ENCODE peak calls at places on chromosomes 16 and 17, in six cellular contexts. One of them, this sample, is unnamed.

GRCh38 chr16:50932348-50932916 is 190.5 kb downstream of the CYLD start:
- DNase-seq in fibroblast of lung: no peak
- DNase-seq in HFFc6: no peak
- DNase-seq in body of pancreas: no peak
- DNase-seq in Calu3: no peak
- DNase-seq in tibial artery: no peak
- DNase-seq in this sample: no peak

GRCh38 chr17:2545393-2545792 is 33.7 kb upstream of the METTL16 start:
- DNase-seq in fibroblast of lung: no peak
- DNase-seq in HFFc6: no peak
- DNase-seq in body of pancreas: peak
- DNase-seq in Calu3: no peak
- DNase-seq in tibial artery: no peak
- DNase-seq in this sample: no peak

GRCh38 chr17:73814070-73814469 is 169.8 kb upstream of the SDK2 start:
- DNase-seq in fibroblast of lung: no peak
- DNase-seq in HFFc6: no peak
- DNase-seq in body of pancreas: no peak
- DNase-seq in Calu3: no peak
- DNase-seq in tibial artery: no peak
- DNase-seq in this sample: no peak

GRCh38 chr16:15882563-15882962 is 5.8 kb downstream of the CEP20 start:
- DNase-seq in fibroblast of lung: no peak
- DNase-seq in HFFc6: no peak
- DNase-seq in body of pancreas: no peak
- DNase-seq in Calu3: no peak
- DNase-seq in tibial artery: no peak
- DNase-seq in this sample: no peak

GRCh38 chr16:56603589-56603988 is 4.8 kb upstream of the MT2A start:
- DNase-seq in fibroblast of lung: peak
- DNase-seq in HFFc6: peak
- DNase-seq in body of pancreas: peak
- DNase-seq in Calu3: peak
- DNase-seq in tibial artery: no peak
- DNase-seq in this sample: no peak

GRCh38 chr16:21001262-21001661 is 100.7 kb downstream of the LYRM1 start:
- DNase-seq in fibroblast of lung: peak
- DNase-seq in HFFc6: peak
- DNase-seq in body of pancreas: peak
- DNase-seq in Calu3: peak
- DNase-seq in tibial artery: no peak
- DNase-seq in this sample: peak

GRCh38 chr17:49217651-49218413 is 7.3 kb downstream of the ABI3 start:
- DNase-seq in fibroblast of lung: no peak
- DNase-seq in HFFc6: no peak
- DNase-seq in body of pancreas: no peak
- DNase-seq in Calu3: no peak
- DNase-seq in tibial artery: peak
- DNase-seq in this sample: peak

GRCh38 chr17:35788504-35788998 is 6.9 kb downstream of the MMP28 start:
- DNase-seq in fibroblast of lung: peak
- DNase-seq in HFFc6: peak
- DNase-seq in body of pancreas: no peak
- DNase-seq in Calu3: no peak
- DNase-seq in tibial artery: peak
- DNase-seq in this sample: no peak

GRCh38 chr17:72104164-72104862 is 16.5 kb upstream of the SOX9 start:
- DNase-seq in fibroblast of lung: no peak
- DNase-seq in HFFc6: no peak
- DNase-seq in body of pancreas: no peak
- DNase-seq in Calu3: no peak
- DNase-seq in tibial artery: no peak
- DNase-seq in this sample: no peak

GRCh38 chr17:80720624-80721577 is 176.3 kb downstream of the RPTOR start:
- DNase-seq in fibroblast of lung: peak
- DNase-seq in HFFc6: no peak
- DNase-seq in body of pancreas: no peak
- DNase-seq in Calu3: peak
- DNase-seq in tibial artery: no peak
- DNase-seq in this sample: no peak

GRCh38 chr17:65346166-65346565 is 209.0 kb downstream of the RGS9 start:
- DNase-seq in fibroblast of lung: no peak
- DNase-seq in HFFc6: no peak
- DNase-seq in body of pancreas: no peak
- DNase-seq in Calu3: no peak
- DNase-seq in tibial artery: no peak
- DNase-seq in this sample: no peak

GRCh38 chr16:67767953-67768352 is 38.4 kb downstream of the RANBP10 start:
- DNase-seq in fibroblast of lung: peak
- DNase-seq in HFFc6: peak
- DNase-seq in body of pancreas: no peak
- DNase-seq in Calu3: no peak
- DNase-seq in tibial artery: no peak
- DNase-seq in this sample: no peak

GRCh38 chr17:6843241-6843890 is 11.8 kb upstream of the TEKT1 start:
- DNase-seq in fibroblast of lung: peak
- DNase-seq in HFFc6: peak
- DNase-seq in body of pancreas: no peak
- DNase-seq in Calu3: no peak
- DNase-seq in tibial artery: no peak
- DNase-seq in this sample: peak

GRCh38 chr17:81253358-81254131 is 14.4 kb downstream of the NDUFAF8 start:
- DNase-seq in fibroblast of lung: peak
- DNase-seq in HFFc6: no peak
- DNase-seq in body of pancreas: peak
- DNase-seq in Calu3: peak
- DNase-seq in tibial artery: no peak
- DNase-seq in this sample: peak

GRCh38 chr17:41539071-41539492 is 11.0 kb upstream of the KRT19 start:
- DNase-seq in fibroblast of lung: no peak
- DNase-seq in HFFc6: no peak
- DNase-seq in body of pancreas: no peak
- DNase-seq in Calu3: no peak
- DNase-seq in tibial artery: no peak
- DNase-seq in this sample: no peak

GRCh38 chr17:67779098-67779672 is 46.1 kb upstream of the BPTF start:
- DNase-seq in fibroblast of lung: peak
- DNase-seq in HFFc6: no peak
- DNase-seq in body of pancreas: peak
- DNase-seq in Calu3: peak
- DNase-seq in tibial artery: no peak
- DNase-seq in this sample: peak

GRCh38 chr17:63516910-63517824 is 6.0 kb upstream of the KCNH6 start:
- DNase-seq in fibroblast of lung: no peak
- DNase-seq in HFFc6: peak
- DNase-seq in body of pancreas: no peak
- DNase-seq in Calu3: peak
- DNase-seq in tibial artery: no peak
- DNase-seq in this sample: no peak

GRCh38 chr17:70636517-70637133 is 467.3 kb downstream of the KCNJ2 start:
- DNase-seq in fibroblast of lung: peak
- DNase-seq in HFFc6: peak
- DNase-seq in body of pancreas: no peak
- DNase-seq in Calu3: peak
- DNase-seq in tibial artery: no peak
- DNase-seq in this sample: peak

GRCh38 chr17:1511756-1512321 is 4.6 kb downstream of the INPP5K start:
- DNase-seq in fibroblast of lung: peak
- DNase-seq in HFFc6: no peak
- DNase-seq in body of pancreas: no peak
- DNase-seq in Calu3: no peak
- DNase-seq in tibial artery: peak
- DNase-seq in this sample: no peak

GRCh38 chr17:78414178-78415162 is 36.0 kb downstream of the PGS1 start:
- DNase-seq in fibroblast of lung: no peak
- DNase-seq in HFFc6: no peak
- DNase-seq in body of pancreas: no peak
- DNase-seq in Calu3: no peak
- DNase-seq in tibial artery: no peak
- DNase-seq in this sample: no peak

GRCh38 chr17:7945651-7946050 is 13.6 kb downstream of the CNTROB start:
- DNase-seq in fibroblast of lung: no peak
- DNase-seq in HFFc6: no peak
- DNase-seq in body of pancreas: no peak
- DNase-seq in Calu3: no peak
- DNase-seq in tibial artery: no peak
- DNase-seq in this sample: no peak

GRCh38 chr17:27384721-27385120 is 71.5 kb upstream of the KSR1 start:
- DNase-seq in fibroblast of lung: peak
- DNase-seq in HFFc6: no peak
- DNase-seq in body of pancreas: no peak
- DNase-seq in Calu3: no peak
- DNase-seq in tibial artery: no peak
- DNase-seq in this sample: no peak

GRCh38 chr16:30761928-30762902 is at the start of the genes CFAP119 and RNF40:
- DNase-seq in fibroblast of lung: peak
- DNase-seq in HFFc6: peak
- DNase-seq in body of pancreas: peak
- DNase-seq in Calu3: peak
- DNase-seq in tibial artery: peak
- DNase-seq in this sample: peak

GRCh38 chr17:69506489-69506888 is 92.0 kb downstream of the MAP2K6 start:
- DNase-seq in fibroblast of lung: no peak
- DNase-seq in HFFc6: no peak
- DNase-seq in body of pancreas: no peak
- DNase-seq in Calu3: no peak
- DNase-seq in tibial artery: no peak
- DNase-seq in this sample: no peak

GRCh38 chr16:3235856-3236669 is 1.1 kb upstream of the ZNF200 start:
- DNase-seq in fibroblast of lung: no peak
- DNase-seq in HFFc6: no peak
- DNase-seq in body of pancreas: peak
- DNase-seq in Calu3: no peak
- DNase-seq in tibial artery: no peak
- DNase-seq in this sample: no peak

GRCh38 chr16:4401510-4401909 is 14.9 kb downstream of the CORO7 start:
- DNase-seq in fibroblast of lung: no peak
- DNase-seq in HFFc6: no peak
- DNase-seq in body of pancreas: no peak
- DNase-seq in Calu3: no peak
- DNase-seq in tibial artery: no peak
- DNase-seq in this sample: no peak

GRCh38 chr16:4403133-4403949 is 13.1 kb downstream of the CORO7 start:
- DNase-seq in fibroblast of lung: no peak
- DNase-seq in HFFc6: no peak
- DNase-seq in body of pancreas: no peak
- DNase-seq in Calu3: no peak
- DNase-seq in tibial artery: no peak
- DNase-seq in this sample: no peak

GRCh38 chr16:4404967-4405696 is 11.3 kb downstream of the CORO7 start:
- DNase-seq in fibroblast of lung: no peak
- DNase-seq in HFFc6: no peak
- DNase-seq in body of pancreas: no peak
- DNase-seq in Calu3: no peak
- DNase-seq in tibial artery: no peak
- DNase-seq in this sample: no peak

GRCh38 chr16:4402439-4403132 is 13.8 kb downstream of the CORO7 start:
- DNase-seq in fibroblast of lung: peak
- DNase-seq in HFFc6: peak
- DNase-seq in body of pancreas: peak
- DNase-seq in Calu3: peak
- DNase-seq in tibial artery: peak
- DNase-seq in this sample: peak

GRCh38 chr16:4404247-4404966 is 12.0 kb downstream of the CORO7 start:
- DNase-seq in fibroblast of lung: no peak
- DNase-seq in HFFc6: peak
- DNase-seq in body of pancreas: peak
- DNase-seq in Calu3: peak
- DNase-seq in tibial artery: no peak
- DNase-seq in this sample: no peak
- TF ChIP-seq CTCF in fibroblast of lung: peak
- TF ChIP-seq CTCF in HFFc6: peak
- TF ChIP-seq CTCF in body of pancreas: peak
- TF ChIP-seq CTCF in Calu3: peak
- TF ChIP-seq CTCF in tibial artery: peak
- TF ChIP-seq CTCF in this sample: no peak

DNA sequence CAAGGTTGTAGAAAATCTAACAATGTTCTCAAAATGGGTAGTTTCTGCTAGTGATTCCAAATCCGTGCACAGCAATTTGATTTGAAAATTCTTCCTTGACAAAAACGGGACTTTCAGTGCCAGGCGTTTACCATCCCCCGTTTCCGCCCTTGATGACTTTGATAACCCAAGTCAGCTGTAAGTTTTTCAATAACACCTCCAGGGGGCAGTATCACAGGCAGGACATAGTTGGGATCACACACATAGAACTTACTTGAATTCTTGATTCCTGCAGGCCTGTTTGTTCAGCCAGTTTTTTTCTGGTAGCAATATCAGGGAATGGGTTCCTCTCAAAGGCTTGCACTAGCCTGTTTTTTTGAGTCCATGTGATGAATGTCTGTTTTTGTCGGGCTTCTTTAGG is 5.6 kb downstream of the DUXB start:
- DNase-seq in fibroblast of lung: peak
- DNase-seq in HFFc6: no peak
- DNase-seq in body of pancreas: no peak
- DNase-seq in Calu3: no peak
- DNase-seq in tibial artery: no peak
- DNase-seq in this sample: no peak
- TF ChIP-seq CTCF in fibroblast of lung: no peak
- TF ChIP-seq CTCF in HFFc6: peak
- TF ChIP-seq CTCF in body of pancreas: no peak
- TF ChIP-seq CTCF in Calu3: peak
- TF ChIP-seq CTCF in tibial artery: no peak
- TF ChIP-seq CTCF in this sample: peak

DNA sequence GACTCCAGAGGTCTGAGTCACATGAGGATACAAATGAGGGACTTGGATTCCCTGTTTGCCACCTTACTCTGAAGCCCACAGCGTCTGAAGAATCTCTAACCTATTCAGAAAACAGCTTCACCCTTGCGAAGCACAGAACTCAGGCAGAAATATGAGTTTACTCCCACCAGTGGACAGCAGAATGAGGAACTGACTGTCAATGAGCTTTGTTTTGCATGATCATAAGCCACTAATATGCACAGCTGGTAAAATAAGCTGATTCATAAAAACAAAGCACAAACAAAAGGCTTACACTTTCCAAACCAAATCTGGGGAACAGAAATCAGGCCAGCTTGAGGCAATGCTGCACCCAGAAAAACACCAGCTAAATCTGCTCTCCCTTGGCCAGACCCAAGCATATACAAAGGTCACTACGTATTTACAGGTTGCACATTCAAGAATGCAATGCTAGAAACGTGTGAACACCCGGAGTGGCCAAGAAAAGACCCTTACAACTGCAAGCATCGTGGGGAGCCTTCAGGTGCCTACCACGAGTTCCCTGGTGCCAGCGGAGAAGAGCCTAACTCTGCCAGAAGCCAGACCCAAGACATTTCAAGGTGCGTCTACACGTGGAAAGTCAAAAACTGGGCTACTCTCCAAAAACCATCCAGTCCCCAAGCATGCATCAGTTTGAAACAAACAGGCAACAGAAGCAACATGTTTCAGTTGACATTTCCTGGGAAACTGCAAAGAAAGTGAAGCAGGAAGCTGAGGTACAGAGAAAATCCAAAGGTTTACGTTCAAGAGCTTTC is 207.1 kb downstream of the ZFHX3 start:
- DNase-seq in fibroblast of lung: peak
- DNase-seq in HFFc6: no peak
- DNase-seq in body of pancreas: no peak
- DNase-seq in Calu3: no peak
- DNase-seq in tibial artery: no peak
- DNase-seq in this sample: no peak
- TF ChIP-seq CTCF in fibroblast of lung: no peak
- TF ChIP-seq CTCF in HFFc6: no peak
- TF ChIP-seq CTCF in body of pancreas: no peak
- TF ChIP-seq CTCF in Calu3: no peak
- TF ChIP-seq CTCF in tibial artery: no peak
- TF ChIP-seq CTCF in this sample: no peak

GRCh38 chr16:19898924-19899604 is 14.4 kb upstream of the GPRC5B start:
- DNase-seq in fibroblast of lung: peak
- DNase-seq in HFFc6: peak
- DNase-seq in body of pancreas: peak
- DNase-seq in Calu3: peak
- DNase-seq in tibial artery: no peak
- DNase-seq in this sample: peak
- TF ChIP-seq CTCF in fibroblast of lung: peak
- TF ChIP-seq CTCF in HFFc6: peak
- TF ChIP-seq CTCF in body of pancreas: peak
- TF ChIP-seq CTCF in Calu3: peak
- TF ChIP-seq CTCF in tibial artery: peak
- TF ChIP-seq CTCF in this sample: peak